ENCODE peak calls at places on chromosomes 13 and 19, in four cellular contexts. B is stomach, C is fibroblast of mammary gland, Z is SK-MEL-5. A is an unnamed sample.
A peak's percentile ranks its signal among the peaks of the same experiment; 100 is the strongest.

GRCh38 chr13:45500492-45501174 is 35.9 kb downstream of the COG3 start:
- DNase-seq in B (no peak), Z (peak; percentile 98), C (peak; percentile 91), A (no peak)

GRCh38 chr19:47885067-47885463 is 1.1 kb downstream of the SULT2A1 start:
- DNase-seq in B (no peak), Z (no peak), C (no peak), A (no peak)

GRCh38 chr13:109481046-109481445 is 305.3 kb downstream of the IRS2 start:
- DNase-seq in C (peak; percentile 47), B (no peak), Z (no peak), A (no peak)

GRCh38 chr19:42563352-42564210 is 31.1 kb downstream of the CEACAM8 start:
- DNase-seq in C (peak; percentile 43), Z (peak; percentile 75), B (peak; percentile 29), A (no peak)

GRCh38 chr13:113510871-113511270 is 20.4 kb upstream of the DCUN1D2 start:
- DNase-seq in C (no peak), Z (no peak), B (no peak), A (no peak)

GRCh38 chr19:34263745-34264237 is 9.4 kb downstream of the GARRE1 start:
- DNase-seq in C (no peak), Z (no peak), B (no peak), A (no peak)

GRCh38 chr19:38898788-38899446 is 501 bp downstream of the SIRT2 start:
- DNase-seq in Z (no peak), B (peak; percentile 27), C (peak; percentile 28), A (no peak)

GRCh38 chr19:39196320-39196719 is 444 bp upstream of the NCCRP1 start:
- DNase-seq in B (no peak), C (no peak), Z (no peak), A (no peak)

GRCh38 chr19:43726736-43727592 is 11.1 kb downstream of the IRGC start:
- DNase-seq in C (peak; percentile 12), Z (no peak), B (no peak), A (no peak)

GRCh38 chr19:10748924-10749434 is 31.1 kb downstream of the DNM2 start:
- DNase-seq in Z (no peak), C (peak; percentile 46), B (peak; percentile 97), A (peak; percentile 86)

GRCh38 chr19:31881988-31882387 is 463.4 kb upstream of the ZNF507 start:
- DNase-seq in B (no peak), C (no peak), Z (no peak), A (no peak)

GRCh38 chr13:34410653-34411052 is 531.4 kb upstream of the NBEA start:
- DNase-seq in Z (no peak), C (peak; percentile 33), B (no peak), A (no peak)

GRCh38 chr13:110875243-110875642 is 39.6 kb downstream of the ANKRD10 start:
- DNase-seq in B (no peak), Z (no peak), C (no peak), A (no peak)

GRCh38 chr19:37997911-37998344 is 90.9 kb downstream of the SIPA1L3 start:
- DNase-seq in C (peak; percentile 97), B (no peak), Z (no peak), A (no peak)

GRCh38 chr13:50549221-50549942 is 294.1 kb downstream of the DLEU7 start:
- DNase-seq in C (no peak), Z (no peak), B (no peak), A (no peak)

GRCh38 chr19:48735031-48735615 is 5.3 kb downstream of the RASIP1 start:
- DNase-seq in C (no peak), B (no peak), Z (no peak), A (peak; percentile 60)

GRCh38 chr19:43438291-43439162 is 23.8 kb downstream of the TEX101 start:
- DNase-seq in B (peak; percentile 28), C (peak; percentile 90), Z (no peak), A (peak; percentile 53)

GRCh38 chr19:40954573-40954972 is 36.5 kb upstream of the CYP2B6 start:
- DNase-seq in B (no peak), C (no peak), Z (no peak), A (no peak)

GRCh38 chr13:76845367-76845766 is 40.8 kb downstream of the KCTD12 start:
- DNase-seq in Z (no peak), C (no peak), B (no peak), A (no peak)

GRCh38 chr13:41458187-41458938 is 1.0 kb downstream of the RGCC start:
- DNase-seq in Z (no peak), C (no peak), B (peak; percentile 53), A (peak; percentile 62)

GRCh38 chr19:49157445-49158224 is at the start of gene TRPM4:
- DNase-seq in B (peak; percentile 96), Z (peak; percentile 74), C (peak; percentile 62), A (peak; percentile 93)

GRCh38 chr13:73940098-73940497 is 194.1 kb downstream of the KLF12 start:
- DNase-seq in C (no peak), B (no peak), Z (no peak), A (no peak)

GRCh38 chr19:13804830-13805683 is 9.8 kb downstream of the ZSWIM4 start:
- DNase-seq in Z (no peak), C (no peak), B (no peak), A (peak; percentile 55)

GRCh38 chr19:40774916-40775631 is at the start of gene MIA:
- DNase-seq in Z (peak; percentile 91), C (no peak), B (no peak), A (no peak)

GRCh38 chr19:11191273-11191755 is 6.0 kb downstream of the KANK2 start:
- DNase-seq in B (peak; percentile 36), C (peak; percentile 83), Z (peak; percentile 29), A (peak; percentile 59)

GRCh38 chr13:79382545-79383275 is 23.3 kb downstream of the RBM26 start:
- DNase-seq in C (no peak), Z (no peak), B (no peak), A (no peak)

GRCh38 chr19:50358483-50359431 is 6.7 kb downstream of the NAPSA start:
- DNase-seq in C (peak; percentile 48), B (peak; percentile 58), Z (peak; percentile 81), A (peak; percentile 80)